ENCODE peak calls at places on chromosomes 3 and 15, in nine cellular contexts. One of them, this sample, is unnamed.

GRCh38 chr15:57312323-57313133 is 63.8 kb upstream of the CGNL1 start:
- DNase-seq in mammary epithelial cell: no peak
- DNase-seq in effector CD4-positive, alpha-beta T cell: no peak
- DNase-seq in GM04504: no peak
- DNase-seq in Karpas-422: no peak
- DNase-seq in right atrium auricular region: peak
- DNase-seq in B cell: no peak
- DNase-seq in activated CD4-positive, alpha-beta T cell treated with anti-CD3 and anti-CD28 coated beads, Interleukin-2, amount 50 U/mL, for 1 hour: no peak
- DNase-seq in Right ventricle myocardium superior: no peak
- DNase-seq in this sample: no peak

GRCh38 chr3:30475038-30475808 is 131.2 kb upstream of the TGFBR2 start:
- DNase-seq in mammary epithelial cell: peak
- DNase-seq in effector CD4-positive, alpha-beta T cell: no peak
- DNase-seq in GM04504: no peak
- DNase-seq in Karpas-422: no peak
- DNase-seq in right atrium auricular region: no peak
- DNase-seq in B cell: peak
- DNase-seq in activated CD4-positive, alpha-beta T cell treated with anti-CD3 and anti-CD28 coated beads, Interleukin-2, amount 50 U/mL, for 1 hour: no peak
- DNase-seq in Right ventricle myocardium superior: no peak
- DNase-seq in this sample: no peak

GRCh38 chr3:94414412-94414811 is 351.6 kb downstream of the NSUN3 start:
- DNase-seq in mammary epithelial cell: no peak
- DNase-seq in effector CD4-positive, alpha-beta T cell: no peak
- DNase-seq in GM04504: no peak
- DNase-seq in Karpas-422: no peak
- DNase-seq in right atrium auricular region: no peak
- DNase-seq in B cell: no peak
- DNase-seq in activated CD4-positive, alpha-beta T cell treated with anti-CD3 and anti-CD28 coated beads, Interleukin-2, amount 50 U/mL, for 1 hour: no peak
- DNase-seq in Right ventricle myocardium superior: no peak
- DNase-seq in this sample: no peak

GRCh38 chr3:180523040-180523439 is 78.9 kb upstream of the TTC14 start:
- DNase-seq in mammary epithelial cell: no peak
- DNase-seq in effector CD4-positive, alpha-beta T cell: no peak
- DNase-seq in GM04504: no peak
- DNase-seq in Karpas-422: no peak
- DNase-seq in right atrium auricular region: no peak
- DNase-seq in B cell: no peak
- DNase-seq in activated CD4-positive, alpha-beta T cell treated with anti-CD3 and anti-CD28 coated beads, Interleukin-2, amount 50 U/mL, for 1 hour: no peak
- DNase-seq in Right ventricle myocardium superior: no peak
- DNase-seq in this sample: no peak

GRCh38 chr3:100260081-100260684 is 609 bp upstream of the TBC1D23 start:
- DNase-seq in mammary epithelial cell: peak
- DNase-seq in effector CD4-positive, alpha-beta T cell: no peak
- DNase-seq in GM04504: no peak
- DNase-seq in Karpas-422: no peak
- DNase-seq in right atrium auricular region: no peak
- DNase-seq in B cell: no peak
- DNase-seq in activated CD4-positive, alpha-beta T cell treated with anti-CD3 and anti-CD28 coated beads, Interleukin-2, amount 50 U/mL, for 1 hour: no peak
- DNase-seq in Right ventricle myocardium superior: peak
- DNase-seq in this sample: no peak

GRCh38 chr3:171684226-171684625 is 126.1 kb downstream of the PLD1 start:
- DNase-seq in mammary epithelial cell: no peak
- DNase-seq in effector CD4-positive, alpha-beta T cell: no peak
- DNase-seq in GM04504: no peak
- DNase-seq in Karpas-422: no peak
- DNase-seq in right atrium auricular region: no peak
- DNase-seq in B cell: no peak
- DNase-seq in activated CD4-positive, alpha-beta T cell treated with anti-CD3 and anti-CD28 coated beads, Interleukin-2, amount 50 U/mL, for 1 hour: no peak
- DNase-seq in Right ventricle myocardium superior: no peak
- DNase-seq in this sample: no peak

GRCh38 chr15:33322091-33322490 is 11.3 kb downstream of the RYR3 start:
- DNase-seq in mammary epithelial cell: no peak
- DNase-seq in effector CD4-positive, alpha-beta T cell: no peak
- DNase-seq in GM04504: no peak
- DNase-seq in Karpas-422: no peak
- DNase-seq in right atrium auricular region: no peak
- DNase-seq in B cell: no peak
- DNase-seq in activated CD4-positive, alpha-beta T cell treated with anti-CD3 and anti-CD28 coated beads, Interleukin-2, amount 50 U/mL, for 1 hour: no peak
- DNase-seq in Right ventricle myocardium superior: no peak
- DNase-seq in this sample: no peak

GRCh38 chr3:60294181-60294580 is 957.1 kb downstream of the FHIT start:
- DNase-seq in mammary epithelial cell: no peak
- DNase-seq in effector CD4-positive, alpha-beta T cell: no peak
- DNase-seq in GM04504: peak
- DNase-seq in Karpas-422: no peak
- DNase-seq in right atrium auricular region: no peak
- DNase-seq in B cell: no peak
- DNase-seq in activated CD4-positive, alpha-beta T cell treated with anti-CD3 and anti-CD28 coated beads, Interleukin-2, amount 50 U/mL, for 1 hour: no peak
- DNase-seq in Right ventricle myocardium superior: no peak
- DNase-seq in this sample: no peak

GRCh38 chr3:143443851-143444331 is 324.3 kb downstream of the CHST2 start:
- DNase-seq in mammary epithelial cell: peak
- DNase-seq in effector CD4-positive, alpha-beta T cell: no peak
- DNase-seq in GM04504: peak
- DNase-seq in Karpas-422: no peak
- DNase-seq in right atrium auricular region: peak
- DNase-seq in B cell: no peak
- DNase-seq in activated CD4-positive, alpha-beta T cell treated with anti-CD3 and anti-CD28 coated beads, Interleukin-2, amount 50 U/mL, for 1 hour: no peak
- DNase-seq in Right ventricle myocardium superior: peak
- DNase-seq in this sample: no peak

GRCh38 chr3:331881-332280 is 135.3 kb downstream of the CHL1 start:
- DNase-seq in mammary epithelial cell: no peak
- DNase-seq in effector CD4-positive, alpha-beta T cell: no peak
- DNase-seq in GM04504: no peak
- DNase-seq in Karpas-422: no peak
- DNase-seq in right atrium auricular region: no peak
- DNase-seq in B cell: no peak
- DNase-seq in activated CD4-positive, alpha-beta T cell treated with anti-CD3 and anti-CD28 coated beads, Interleukin-2, amount 50 U/mL, for 1 hour: no peak
- DNase-seq in Right ventricle myocardium superior: no peak
- DNase-seq in this sample: no peak

This sample was measured in type B pancreatic cell.